ENCODE peak calls at places on chromosomes 12 and 14, in five cellular contexts. One of them, this sample, is unnamed.

GRCh38 chr14:75022655-75023054 is 19.9 kb downstream of the EIF2B2 start:
- DNase-seq in activated naive CD8-positive, alpha-beta T cell treated with anti-CD3 and anti-CD28 coated beads for 36 hours: peak
- DNase-seq in NB4: peak
- DNase-seq in NCI-H69: peak
- DNase-seq in activated T-helper 1 cell treated with Interleukin-2 at 50 U/mL for 16 hours: no peak
- DNase-seq in this sample: no peak

GRCh38 chr14:101109981-101110728 is 206.6 kb upstream of the RTL1 start:
- DNase-seq in NB4: no peak
- DNase-seq in activated naive CD8-positive, alpha-beta T cell treated with anti-CD3 and anti-CD28 coated beads for 36 hours: no peak
- DNase-seq in activated T-helper 1 cell treated with Interleukin-2 at 50 U/mL for 16 hours: no peak
- DNase-seq in NCI-H69: peak
- DNase-seq in this sample: no peak

GRCh38 chr14:92702441-92702918 is 45.9 kb downstream of the LGMN start:
- DNase-seq in activated naive CD8-positive, alpha-beta T cell treated with anti-CD3 and anti-CD28 coated beads for 36 hours: no peak
- DNase-seq in NB4: no peak
- DNase-seq in activated T-helper 1 cell treated with Interleukin-2 at 50 U/mL for 16 hours: no peak
- DNase-seq in NCI-H69: no peak
- DNase-seq in this sample: no peak

GRCh38 chr12:116534341-116535121 is 24.6 kb upstream of the MAP1LC3B2 start:
- DNase-seq in activated naive CD8-positive, alpha-beta T cell treated with anti-CD3 and anti-CD28 coated beads for 36 hours: no peak
- DNase-seq in NCI-H69: peak
- DNase-seq in activated T-helper 1 cell treated with Interleukin-2 at 50 U/mL for 16 hours: no peak
- DNase-seq in NB4: no peak
- DNase-seq in this sample: no peak

GRCh38 chr12:32501835-32502333 is 102.5 kb downstream of the FGD4 start:
- DNase-seq in activated naive CD8-positive, alpha-beta T cell treated with anti-CD3 and anti-CD28 coated beads for 36 hours: no peak
- DNase-seq in activated T-helper 1 cell treated with Interleukin-2 at 50 U/mL for 16 hours: no peak
- DNase-seq in NB4: peak
- DNase-seq in NCI-H69: peak
- DNase-seq in this sample: no peak

GRCh38 chr14:92981726-92982125 is 58.8 kb downstream of the CHGA start:
- DNase-seq in NB4: no peak
- DNase-seq in NCI-H69: no peak
- DNase-seq in activated naive CD8-positive, alpha-beta T cell treated with anti-CD3 and anti-CD28 coated beads for 36 hours: no peak
- DNase-seq in activated T-helper 1 cell treated with Interleukin-2 at 50 U/mL for 16 hours: no peak
- DNase-seq in this sample: no peak

GRCh38 chr12:128137140-128137539 is 129.8 kb upstream of the TMEM132C start:
- DNase-seq in NCI-H69: no peak
- DNase-seq in activated T-helper 1 cell treated with Interleukin-2 at 50 U/mL for 16 hours: no peak
- DNase-seq in NB4: peak
- DNase-seq in activated naive CD8-positive, alpha-beta T cell treated with anti-CD3 and anti-CD28 coated beads for 36 hours: no peak
- DNase-seq in this sample: no peak

GRCh38 chr14:55832974-55833373 is 253.0 kb downstream of the KTN1 start:
- DNase-seq in NB4: no peak
- DNase-seq in NCI-H69: no peak
- DNase-seq in activated T-helper 1 cell treated with Interleukin-2 at 50 U/mL for 16 hours: no peak
- DNase-seq in activated naive CD8-positive, alpha-beta T cell treated with anti-CD3 and anti-CD28 coated beads for 36 hours: no peak
- DNase-seq in this sample: no peak

GRCh38 chr14:105389976-105390848 is 8.1 kb upstream of the TEX22 start:
- DNase-seq in NCI-H69: no peak
- DNase-seq in NB4: peak
- DNase-seq in activated naive CD8-positive, alpha-beta T cell treated with anti-CD3 and anti-CD28 coated beads for 36 hours: no peak
- DNase-seq in activated T-helper 1 cell treated with Interleukin-2 at 50 U/mL for 16 hours: no peak
- DNase-seq in this sample: no peak

GRCh38 chr14:96599076-96599475 is 96.9 kb downstream of the PAPOLA start:
- DNase-seq in activated T-helper 1 cell treated with Interleukin-2 at 50 U/mL for 16 hours: no peak
- DNase-seq in activated naive CD8-positive, alpha-beta T cell treated with anti-CD3 and anti-CD28 coated beads for 36 hours: no peak
- DNase-seq in NB4: no peak
- DNase-seq in NCI-H69: no peak
- DNase-seq in this sample: no peak

GRCh38 chr12:1691123-1692007 is 495 bp downstream of the ADIPOR2 start:
- DNase-seq in activated T-helper 1 cell treated with Interleukin-2 at 50 U/mL for 16 hours: no peak
- DNase-seq in NCI-H69: peak
- DNase-seq in activated naive CD8-positive, alpha-beta T cell treated with anti-CD3 and anti-CD28 coated beads for 36 hours: peak
- DNase-seq in NB4: peak
- DNase-seq in this sample: no peak

GRCh38 chr12:64624035-64624434 is 13.7 kb downstream of the RASSF3 start:
- DNase-seq in NCI-H69: no peak
- DNase-seq in NB4: no peak
- DNase-seq in activated T-helper 1 cell treated with Interleukin-2 at 50 U/mL for 16 hours: no peak
- DNase-seq in activated naive CD8-positive, alpha-beta T cell treated with anti-CD3 and anti-CD28 coated beads for 36 hours: no peak
- DNase-seq in this sample: no peak

GRCh38 chr12:107593713-107594381 is 91.8 kb upstream of the PWP1 start:
- DNase-seq in activated naive CD8-positive, alpha-beta T cell treated with anti-CD3 and anti-CD28 coated beads for 36 hours: no peak
- DNase-seq in activated T-helper 1 cell treated with Interleukin-2 at 50 U/mL for 16 hours: no peak
- DNase-seq in NCI-H69: no peak
- DNase-seq in NB4: peak
- DNase-seq in this sample: no peak

GRCh38 chr12:46918631-46919030 is 92.8 kb upstream of the SLC38A4 start:
- DNase-seq in activated naive CD8-positive, alpha-beta T cell treated with anti-CD3 and anti-CD28 coated beads for 36 hours: no peak
- DNase-seq in activated T-helper 1 cell treated with Interleukin-2 at 50 U/mL for 16 hours: no peak
- DNase-seq in NB4: no peak
- DNase-seq in NCI-H69: no peak
- DNase-seq in this sample: no peak

GRCh38 chr12:107296681-107297086 is 203.3 kb upstream of the CRY1 start:
- DNase-seq in activated naive CD8-positive, alpha-beta T cell treated with anti-CD3 and anti-CD28 coated beads for 36 hours: no peak
- DNase-seq in NCI-H69: no peak
- DNase-seq in NB4: no peak
- DNase-seq in activated T-helper 1 cell treated with Interleukin-2 at 50 U/mL for 16 hours: no peak
- DNase-seq in this sample: no peak

GRCh38 chr14:46034305-46034704 is 617.3 kb downstream of the RPL10L start:
- DNase-seq in NB4: peak
- DNase-seq in activated T-helper 1 cell treated with Interleukin-2 at 50 U/mL for 16 hours: no peak
- DNase-seq in NCI-H69: no peak
- DNase-seq in activated naive CD8-positive, alpha-beta T cell treated with anti-CD3 and anti-CD28 coated beads for 36 hours: no peak
- DNase-seq in this sample: no peak

GRCh38 chr12:68236421-68237059 is 10.9 kb upstream of the IL26 start:
- DNase-seq in activated T-helper 1 cell treated with Interleukin-2 at 50 U/mL for 16 hours: peak
- DNase-seq in NB4: peak
- DNase-seq in activated naive CD8-positive, alpha-beta T cell treated with anti-CD3 and anti-CD28 coated beads for 36 hours: peak
- DNase-seq in NCI-H69: peak
- DNase-seq in this sample: no peak

GRCh38 chr14:75459099-75459741 is 31.4 kb downstream of the JDP2 start:
- DNase-seq in NCI-H69: peak
- DNase-seq in NB4: peak
- DNase-seq in activated naive CD8-positive, alpha-beta T cell treated with anti-CD3 and anti-CD28 coated beads for 36 hours: no peak
- DNase-seq in activated T-helper 1 cell treated with Interleukin-2 at 50 U/mL for 16 hours: no peak
- DNase-seq in this sample: no peak

GRCh38 chr14:95316826-95317225 is 2.9 kb downstream of the CLMN start:
- DNase-seq in activated naive CD8-positive, alpha-beta T cell treated with anti-CD3 and anti-CD28 coated beads for 36 hours: no peak
- DNase-seq in NCI-H69: no peak
- DNase-seq in NB4: no peak
- DNase-seq in activated T-helper 1 cell treated with Interleukin-2 at 50 U/mL for 16 hours: no peak
- DNase-seq in this sample: no peak

GRCh38 chr12:53870122-53870521 is 68.5 kb upstream of the HOXC13 start:
- DNase-seq in activated T-helper 1 cell treated with Interleukin-2 at 50 U/mL for 16 hours: no peak
- DNase-seq in NCI-H69: no peak
- DNase-seq in NB4: no peak
- DNase-seq in activated naive CD8-positive, alpha-beta T cell treated with anti-CD3 and anti-CD28 coated beads for 36 hours: no peak
- DNase-seq in this sample: no peak

This sample was measured in SIG-M5.